ENCODE peak calls at places on chromosomes 7 and 10, in nine cellular contexts. A, C, X, L, N, B, Z, G and D are unnamed samples. For H3K4me1, the result is how much of the 10 kb centered on the place peaks cover.

GRCh38 chr7:30688718-30689221 is 6.5 kb upstream of the CRHR2 start:
- DNase-seq in A (no peak), C (no peak), X (no peak), L (no peak), N (peak), B (peak), Z (no peak), G (no peak), D (no peak)

GRCh38 chr7:81407094-81407493 is 362.8 kb downstream of the HGF start:
- DNase-seq in A (no peak), C (no peak), X (no peak), L (no peak), N (no peak), B (no peak), Z (no peak), G (no peak), D (no peak)

GRCh38 chr10:24697080-24697479 is 26.6 kb downstream of the ARHGAP21 start:
- DNase-seq in A (no peak), C (no peak), X (no peak), L (no peak), N (no peak), B (no peak), Z (no peak), G (no peak), D (no peak)

GRCh38 chr10:33473688-33474087 is 139.2 kb upstream of the NRP1 start:
- DNase-seq in A (no peak), C (no peak), X (no peak), L (no peak), N (no peak), B (no peak), Z (no peak), G (no peak), D (no peak)

GRCh38 chr7:158750702-158751101 is 46.1 kb upstream of the NCAPG2 start:
- DNase-seq in A (no peak), C (no peak), X (no peak), L (no peak), N (no peak), B (no peak), Z (no peak), G (no peak), D (no peak)

GRCh38 chr10:95260397-95260881 is 30.4 kb downstream of the PDLIM1 start:
- DNase-seq in A (no peak), C (peak), X (peak), L (peak), N (peak), B (peak), Z (no peak), G (no peak), D (peak)

GRCh38 chr10:102175415-102175814 is 23.2 kb downstream of the NOLC1 start:
- DNase-seq in A (no peak), C (no peak), X (no peak), L (no peak), N (no peak), B (no peak), Z (no peak), G (no peak), D (no peak)

GRCh38 chr7:149126662-149127321 is 668 bp upstream of the ZNF425 start:
- DNase-seq in A (no peak), C (peak), X (peak), L (no peak), N (peak), B (peak), Z (peak), G (peak), D (peak)

GRCh38 chr10:32692174-32692573 is 246.2 kb downstream of the CCDC7 start:
- DNase-seq in A (no peak), C (no peak), X (no peak), L (peak), N (no peak), B (no peak), Z (no peak), G (no peak), D (peak)

GRCh38 chr7:30468791-30469190 is 9.8 kb downstream of the NOD1 start:
- DNase-seq in A (no peak), C (peak), X (no peak), L (no peak), N (no peak), B (peak), Z (no peak), G (no peak), D (no peak)

GRCh38 chr10:58734116-58734515 is 221.4 kb downstream of the BICC1 start:
- DNase-seq in A (no peak), C (no peak), X (no peak), L (no peak), N (no peak), B (no peak), Z (no peak), G (no peak), D (peak)

GRCh38 chr7:157633465-157634185 is 296.8 kb downstream of the DNAJB6 start:
- DNase-seq in A (no peak), C (no peak), X (no peak), L (no peak), N (no peak), B (no peak), Z (no peak), G (no peak), D (no peak)

GRCh38 chr10:71968553-71969474 is 4.6 kb downstream of the CHST3 start:
- DNase-seq in A (no peak), C (peak), X (no peak), L (no peak), N (peak), B (no peak), Z (no peak), G (no peak), D (peak)
- H3K4me1 ChIP-seq in A (under half), C (half or more), X (under half), L (half or more), N (half or more), B (under half), Z (under half), G (under half), D (half or more)

GRCh38 chr7:139720705-139721231 is 57.0 kb downstream of the HIPK2 start:
- DNase-seq in A (no peak), C (peak), X (peak), L (no peak), N (no peak), B (no peak), Z (no peak), G (no peak), D (no peak)
- H3K27ac ChIP-seq in A (no peak), C (peak), X (no peak), L (peak), N (peak), B (peak), Z (no peak), G (no peak), D (no peak)

GRCh38 chr10:28556142-28556541 is 23.2 kb downstream of the WAC start:
- DNase-seq in A (no peak), C (no peak), X (no peak), L (no peak), N (no peak), B (no peak), Z (no peak), G (no peak), D (no peak)

GRCh38 chr10:28552775-28553174 is 19.9 kb downstream of the WAC start:
- DNase-seq in A (no peak), C (no peak), X (no peak), L (no peak), N (no peak), B (no peak), Z (no peak), G (no peak), D (no peak)

GRCh38 chr10:28554952-28555351 is 22.0 kb downstream of the WAC start:
- DNase-seq in A (no peak), C (no peak), X (no peak), L (no peak), N (no peak), B (no peak), Z (no peak), G (no peak), D (no peak)

GRCh38 chr10:28553963-28554362 is 21.0 kb downstream of the WAC start:
- DNase-seq in A (no peak), C (no peak), X (no peak), L (no peak), N (no peak), B (no peak), Z (no peak), G (no peak), D (no peak)

GRCh38 chr10:28555358-28555757 is 22.4 kb downstream of the WAC start:
- DNase-seq in A (no peak), C (no peak), X (no peak), L (no peak), N (no peak), B (no peak), Z (no peak), G (no peak), D (no peak)
- H3K4me1 ChIP-seq in A (half or more), C (half or more), X (under half), L (under half), N (under half), B (under half), Z (under half), G (under half), D (under half)

DNA sequence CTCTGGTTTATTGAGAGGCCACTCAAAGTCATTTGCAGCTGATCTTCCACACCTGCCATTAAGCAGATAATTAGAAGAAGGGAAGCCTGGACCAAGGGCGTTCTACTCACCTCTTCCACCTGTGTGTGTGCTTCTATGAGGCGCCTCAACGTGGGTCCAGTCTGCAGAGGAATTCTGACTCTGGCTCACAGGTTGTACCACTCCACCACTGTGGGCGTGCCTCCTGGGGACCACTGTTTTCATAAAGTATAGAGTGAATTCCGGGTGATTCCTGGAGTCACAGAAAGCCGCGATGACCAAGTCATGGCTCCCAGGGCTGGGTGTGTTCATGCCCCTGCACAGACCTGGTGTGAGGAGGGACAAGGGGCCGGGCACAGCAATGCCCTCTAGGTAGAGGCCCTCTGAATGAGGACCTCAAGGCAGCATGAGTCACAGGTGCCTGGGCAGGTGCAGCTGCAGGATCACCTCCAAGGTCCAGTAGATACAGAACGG is 408.3 kb upstream of the MGMT start:
- DNase-seq in A (no peak), C (no peak), X (no peak), L (no peak), N (no peak), B (no peak), Z (no peak), G (no peak), D (no peak)
- H3K27ac ChIP-seq in A (no peak), C (no peak), X (no peak), L (no peak), N (no peak), B (no peak), Z (no peak), G (no peak), D (no peak)

GRCh38 chr7:102416406-102416805 is 17.0 kb upstream of the ORAI2 start:
- DNase-seq in A (no peak), C (no peak), X (no peak), L (no peak), N (no peak), B (no peak), Z (no peak), G (no peak), D (no peak)

GRCh38 chr7:102413611-102414010 is 17.4 kb downstream of the PRKRIP1 start:
- DNase-seq in A (no peak), C (no peak), X (no peak), L (no peak), N (no peak), B (no peak), Z (no peak), G (no peak), D (no peak)

GRCh38 chr7:102413071-102413470 is 16.9 kb downstream of the PRKRIP1 start:
- DNase-seq in A (no peak), C (no peak), X (no peak), L (no peak), N (no peak), B (no peak), Z (no peak), G (no peak), D (no peak)

GRCh38 chr7:102417105-102417504 is 16.3 kb upstream of the ORAI2 start:
- DNase-seq in A (no peak), C (no peak), X (no peak), L (no peak), N (no peak), B (no peak), Z (no peak), G (no peak), D (no peak)

GRCh38 chr7:102415685-102416225 is 17.6 kb upstream of the ORAI2 start:
- DNase-seq in A (no peak), C (peak), X (no peak), L (no peak), N (no peak), B (no peak), Z (no peak), G (peak), D (no peak)
- H3K4me1 ChIP-seq in A (half or more), C (under half), X (under half), L (under half), N (under half), B (under half), Z (under half), G (half or more), D (under half)

GRCh38 chr7:92778972-92779371 is 57.4 kb downstream of the CDK6 start:
- DNase-seq in A (no peak), C (peak), X (no peak), L (no peak), N (peak), B (no peak), Z (no peak), G (peak), D (peak)
- H3K27ac ChIP-seq in A (no peak), C (no peak), X (no peak), L (no peak), N (peak), B (no peak), Z (no peak), G (peak), D (peak)

GRCh38 chr10:51421853-51422252 is 277.5 kb downstream of the CSTF2T start:
- DNase-seq in A (no peak), C (no peak), X (no peak), L (no peak), N (no peak), B (no peak), Z (no peak), G (no peak), D (no peak)
- H3K4me1 ChIP-seq in A (under half), C (under half), X (under half), L (under half), N (under half), B (under half), Z (under half), G (under half), D (under half)

GRCh38 chr10:48251525-48252353 is 22.8 kb downstream of the FRMPD2 start:
- DNase-seq in A (no peak), C (no peak), X (no peak), L (no peak), N (no peak), B (no peak), Z (no peak), G (no peak), D (no peak)
- H3K27ac ChIP-seq in A (no peak), C (no peak), X (no peak), L (no peak), N (no peak), B (peak), Z (no peak), G (no peak), D (no peak)

GRCh38 chr7:55572378-55573233 is at the start of gene VOPP1:
- DNase-seq in A (peak), C (peak), X (peak), L (no peak), N (peak), B (peak), Z (peak), G (peak), D (peak)

GRCh38 chr7:55570218-55570873 is 2.0 kb downstream of the VOPP1 start:
- DNase-seq in A (no peak), C (no peak), X (no peak), L (no peak), N (no peak), B (no peak), Z (no peak), G (peak), D (no peak)

GRCh38 chr7:55570939-55571338 is 1.4 kb downstream of the VOPP1 start:
- DNase-seq in A (no peak), C (no peak), X (no peak), L (no peak), N (no peak), B (no peak), Z (no peak), G (no peak), D (no peak)

GRCh38 chr7:55573234-55573504 is 867 bp upstream of the VOPP1 start:
- DNase-seq in A (no peak), C (no peak), X (no peak), L (no peak), N (no peak), B (no peak), Z (no peak), G (no peak), D (no peak)

GRCh38 chr7:55571534-55572377 is 546 bp downstream of the VOPP1 start:
- DNase-seq in A (peak), C (peak), X (peak), L (no peak), N (peak), B (peak), Z (peak), G (peak), D (peak)
- H3K4me1 ChIP-seq in A (under half), C (under half), X (under half), L (under half), N (under half), B (under half), Z (half or more), G (half or more), D (half or more)

DNA sequence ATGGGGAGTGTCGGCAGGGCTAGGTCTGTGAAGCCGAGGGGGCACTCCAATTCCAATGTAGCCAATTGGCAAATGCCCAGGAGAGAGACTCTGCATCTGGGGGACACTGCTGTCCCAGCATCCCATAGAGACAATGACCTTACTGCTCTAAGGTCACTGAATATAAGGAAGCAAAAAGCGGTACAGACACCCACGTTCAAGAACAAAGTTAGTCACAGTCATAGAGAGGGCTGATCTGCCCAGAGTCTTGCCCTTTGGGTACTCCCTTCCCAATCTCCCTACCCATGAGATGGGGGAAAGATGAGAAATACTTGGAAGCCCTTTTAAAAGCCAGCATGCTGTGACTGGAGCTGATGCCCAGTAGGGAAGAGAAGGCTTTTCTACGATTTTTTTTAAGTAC is 76.3 kb upstream of the GSDME start:
- DNase-seq in A (no peak), C (no peak), X (no peak), L (no peak), N (no peak), B (no peak), Z (no peak), G (no peak), D (no peak)
- H3K27ac ChIP-seq in A (no peak), C (no peak), X (no peak), L (no peak), N (no peak), B (no peak), Z (no peak), G (peak), D (peak)